ENCODE peak calls at places on chromosome 2, in ten cellular contexts. N is H1, I is mesenchymal stem cell, Z is astrocyte of the cerebellum, C is RWPE2, F is lung, M is breast epithelium, J is epithelial cell of esophagus, T is choroid plexus epithelial cell, R is hepatocyte. Q is an unnamed sample.

GRCh38 chr2:182463760-182464159 is 36.9 kb upstream of the PDE1A start:
- DNase-seq in N (no peak), I (no peak), Z (no peak), C (no peak), F (no peak), M (no peak), J (no peak), T (no peak), R (no peak), Q (no peak)

GRCh38 chr2:235165631-235166030 is 213.8 kb downstream of the SH3BP4 start:
- DNase-seq in N (no peak), I (no peak), Z (no peak), C (no peak), F (no peak), M (no peak), J (peak; percentile 10), T (peak; percentile 12), R (no peak), Q (no peak)

GRCh38 chr2:198127627-198128026 is 323.2 kb downstream of the PLCL1 start:
- DNase-seq in N (no peak), I (peak; percentile 58), Z (peak; percentile 70), C (no peak), F (no peak), M (no peak), J (peak; percentile 74), T (peak; percentile 87), R (peak; percentile 76), Q (peak; percentile 78)

GRCh38 chr2:65137197-65137780 is 7.4 kb upstream of the RAB1A start:
- DNase-seq in N (no peak), I (no peak), Z (no peak), C (no peak), F (no peak), M (no peak), J (no peak), T (no peak), R (peak; percentile 49), Q (no peak)

GRCh38 chr2:41737888-41738287 is 309.9 kb upstream of the PKDCC start:
- DNase-seq in N (no peak), I (no peak), Z (no peak), C (no peak), F (no peak), M (no peak), J (no peak), T (no peak), R (no peak), Q (no peak)

GRCh38 chr2:216216951-216217903 is 108.1 kb downstream of the XRCC5 start:
- DNase-seq in N (no peak), I (peak; percentile 89), Z (no peak), C (no peak), F (no peak), M (no peak), J (peak; percentile 33), T (peak; percentile 49), R (no peak), Q (peak; percentile 53)

GRCh38 chr2:134772493-134773169 is 53.8 kb upstream of the TMEM163 start:
- DNase-seq in N (no peak), I (no peak), Z (no peak), C (no peak), F (no peak), M (no peak), J (peak; percentile 73), T (no peak), R (no peak), Q (no peak)

GRCh38 chr2:127034056-127034455 is 72.9 kb downstream of the BIN1 start:
- DNase-seq in N (no peak), I (peak; percentile 42), Z (no peak), C (no peak), F (no peak), M (no peak), J (no peak), T (no peak), R (no peak), Q (no peak)

GRCh38 chr2:234631896-234632514 is 135.1 kb upstream of the ARL4C start:
- DNase-seq in N (peak; percentile 31), I (peak; percentile 26), Z (no peak), C (no peak), F (no peak), M (no peak), J (no peak), T (no peak), R (no peak), Q (no peak)

GRCh38 chr2:73836141-73836943 is 7.6 kb downstream of the STAMBP start:
- DNase-seq in N (no peak), I (no peak), Z (no peak), C (no peak), F (no peak), M (no peak), J (no peak), T (peak; percentile 43), R (no peak), Q (no peak)

GRCh38 chr2:207813942-207814341 is 44.2 kb upstream of the FZD5 start:
- DNase-seq in N (no peak), I (no peak), Z (no peak), C (no peak), F (no peak), M (no peak), J (no peak), T (no peak), R (no peak), Q (no peak)

GRCh38 chr2:207816546-207816945 is 46.8 kb upstream of the FZD5 start:
- DNase-seq in N (no peak), I (no peak), Z (no peak), C (no peak), F (no peak), M (no peak), J (no peak), T (no peak), R (no peak), Q (no peak)

GRCh38 chr2:207812858-207813175 is 43.1 kb upstream of the FZD5 start:
- DNase-seq in N (no peak), I (no peak), Z (no peak), C (no peak), F (no peak), M (no peak), J (no peak), T (no peak), R (no peak), Q (no peak)

GRCh38 chr2:207813221-207813916 is 43.7 kb upstream of the FZD5 start:
- DNase-seq in N (no peak), I (no peak), Z (no peak), C (no peak), F (no peak), M (no peak), J (no peak), T (no peak), R (no peak), Q (no peak)

DNA sequence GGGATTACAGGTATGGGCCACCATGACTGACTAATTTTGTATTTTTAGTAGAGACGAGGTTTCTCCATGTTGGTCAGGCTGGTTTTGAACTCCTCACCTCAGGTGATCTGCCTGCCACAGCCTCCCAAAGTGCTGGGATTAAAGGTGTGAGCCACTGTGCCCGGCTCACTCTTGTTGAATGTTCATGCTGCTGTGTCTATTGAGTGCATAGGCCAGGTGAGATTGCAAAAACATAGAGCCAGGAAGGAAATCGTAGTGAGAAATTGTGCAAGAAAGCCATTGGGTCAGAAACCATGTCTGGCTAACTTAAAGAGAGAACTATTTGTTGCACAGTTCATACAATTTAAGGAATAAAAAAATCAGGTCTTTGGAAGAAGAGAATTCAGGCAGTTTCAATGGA is 45.5 kb upstream of the FZD5 start:
- DNase-seq in N (no peak), I (no peak), Z (no peak), C (no peak), F (no peak), M (no peak), J (no peak), T (no peak), R (no peak), Q (no peak)
- H3K4me3 ChIP-seq in N (no peak overlapping the region), I (no peak overlapping the region), Z (no peak overlapping the region), C (no peak overlapping the region), F (no peak overlapping the region), M (no peak overlapping the region), J (no peak overlapping the region), T (no peak overlapping the region), R (no peak overlapping the region), Q (no peak overlapping the region)

DNA sequence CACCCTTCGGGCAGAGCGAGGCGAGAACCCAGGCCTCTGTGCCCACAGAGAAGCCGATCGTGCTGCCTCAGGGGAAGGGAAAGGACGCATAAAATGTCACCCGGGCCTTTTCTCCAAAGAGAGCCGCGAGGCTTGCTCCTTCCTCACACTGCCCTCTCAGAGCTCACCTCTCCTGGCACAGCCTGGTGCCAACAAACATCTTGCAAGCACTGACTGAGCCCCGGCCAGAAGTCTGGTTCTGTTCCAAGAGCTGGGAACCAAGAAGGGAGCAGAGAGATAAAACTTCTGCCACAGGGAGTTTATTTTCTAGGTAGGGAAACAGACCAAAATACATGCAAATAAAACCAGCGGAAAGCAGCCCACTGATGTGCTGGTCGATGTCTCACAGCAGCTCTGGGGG is 13.6 kb upstream of the ADI1 start:
- DNase-seq in N (no peak), I (no peak), Z (no peak), C (no peak), F (no peak), M (no peak), J (no peak), T (no peak), R (no peak), Q (no peak)
- H3K4me3 ChIP-seq in N (no peak overlapping the region), I (no peak overlapping the region), Z (no peak overlapping the region), C (no peak overlapping the region), F (no peak overlapping the region), M (no peak overlapping the region), J (no peak overlapping the region), T (no peak overlapping the region), R (no peak overlapping the region), Q (no peak overlapping the region)

GRCh38 chr2:238786379-238786778 is 61.5 kb upstream of the TWIST2 start:
- DNase-seq in N (no peak), I (no peak), Z (no peak), C (no peak), F (no peak), M (no peak), J (no peak), T (no peak), R (no peak), Q (no peak)
- H3K4me3 ChIP-seq in N (no peak overlapping the region), I (no peak overlapping the region), Z (no peak overlapping the region), C (no peak overlapping the region), F (no peak overlapping the region), M (peak overlapping the region; percentile 41), J (no peak overlapping the region), T (no peak overlapping the region), R (no peak overlapping the region), Q (no peak overlapping the region)

DNA sequence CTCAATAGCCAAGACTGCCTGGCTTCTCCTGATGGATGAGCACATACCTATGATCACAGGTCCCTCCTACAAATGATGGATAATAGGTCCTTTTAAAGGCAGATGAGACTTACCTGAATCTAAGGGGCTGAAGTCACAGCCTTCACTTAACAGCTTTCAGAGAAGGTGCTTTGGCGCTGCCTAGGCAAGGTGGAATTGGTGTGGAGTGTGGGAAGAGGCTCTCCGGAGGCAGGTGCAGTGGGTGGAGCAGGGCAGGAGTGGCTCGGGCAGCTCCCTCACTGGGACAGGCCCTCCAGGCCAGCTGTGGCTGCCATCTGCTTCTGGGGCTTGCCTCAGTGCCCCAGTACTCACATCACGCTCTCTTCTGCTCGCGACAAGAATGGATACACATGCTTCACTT is 99.0 kb upstream of the TPO start:
- DNase-seq in N (no peak), I (no peak), Z (no peak), C (no peak), F (no peak), M (no peak), J (no peak), T (no peak), R (no peak), Q (no peak)
- H3K4me3 ChIP-seq in N (no peak overlapping the region), I (no peak overlapping the region), Z (no peak overlapping the region), C (no peak overlapping the region), F (no peak overlapping the region), M (no peak overlapping the region), J (no peak overlapping the region), T (no peak overlapping the region), R (no peak overlapping the region), Q (no peak overlapping the region)